ENCODE peak calls at places on chromosomes 5 and 9, in ten cellular contexts. I is lower leg skin; J is H1; A is AG10803; E is fibroblast of pulmonary artery; H is DND-41; Y is epithelial cell of esophagus; L is CD8-positive, alpha-beta T cell; C is tibial nerve; W is fibroblast of lung. N is an unnamed sample.

GRCh38 chr9:96218821-96219614 is 83.0 kb downstream of the HSD17B3 start:
- DNase-seq in I (peak), J (no peak), A (no peak), E (no peak), H (no peak), Y (no peak), L (no peak), C (no peak), W (no peak), N (no peak)

GRCh38 chr9:69004836-69005235 is 9.1 kb downstream of the PRKACG start:
- DNase-seq in I (peak), J (no peak), A (peak), E (no peak), H (no peak), Y (peak), L (no peak), C (no peak), W (no peak), N (no peak)

GRCh38 chr9:4126184-4126865 is 173.5 kb downstream of the GLIS3 start:
- DNase-seq in I (no peak), J (no peak), A (peak), E (peak), H (no peak), Y (peak), L (no peak), C (no peak), W (peak), N (no peak)

GRCh38 chr9:129307227-129307970 is 129.3 kb upstream of the IER5L start:
- DNase-seq in I (peak), J (no peak), A (no peak), E (no peak), H (no peak), Y (peak), L (no peak), C (no peak), W (no peak), N (no peak)

GRCh38 chr9:108756746-108757490 is 98.9 kb downstream of the ACTL7B start:
- DNase-seq in I (no peak), J (no peak), A (no peak), E (no peak), H (no peak), Y (peak), L (no peak), C (no peak), W (no peak), N (no peak)

GRCh38 chr9:36575411-36575882 is 2.8 kb downstream of the MELK start:
- DNase-seq in I (no peak), J (no peak), A (peak), E (peak), H (no peak), Y (peak), L (no peak), C (no peak), W (peak), N (no peak)

GRCh38 chr5:135891280-135891679 is 4.4 kb downstream of the IL9 start:
- DNase-seq in I (no peak), J (no peak), A (no peak), E (peak), H (no peak), Y (no peak), L (no peak), C (no peak), W (peak), N (no peak)

GRCh38 chr5:98907951-98908350 is 20.9 kb downstream of the CHD1 start:
- DNase-seq in I (no peak), J (no peak), A (no peak), E (peak), H (no peak), Y (no peak), L (no peak), C (no peak), W (no peak), N (no peak)

GRCh38 chr5:150780816-150781221 is 2.3 kb downstream of the SMIM3 start:
- DNase-seq in I (no peak), J (no peak), A (peak), E (peak), H (no peak), Y (peak), L (no peak), C (no peak), W (peak), N (no peak)

GRCh38 chr9:72022846-72023245 is 37.6 kb downstream of the C9orf57 start:
- DNase-seq in I (no peak), J (no peak), A (peak), E (peak), H (no peak), Y (peak), L (no peak), C (no peak), W (peak), N (no peak)

GRCh38 chr5:149224282-149224681 is 47.4 kb upstream of the AFAP1L1 start:
- DNase-seq in I (no peak), J (no peak), A (no peak), E (no peak), H (no peak), Y (no peak), L (no peak), C (no peak), W (no peak), N (no peak)

GRCh38 chr5:25418319-25418859 is 773.6 kb upstream of the CDH10 start:
- DNase-seq in I (no peak), J (no peak), A (no peak), E (no peak), H (no peak), Y (no peak), L (no peak), C (no peak), W (no peak), N (no peak)

GRCh38 chr9:105067895-105068580 is 140.1 kb upstream of the ABCA1 start:
- DNase-seq in I (peak), J (no peak), A (peak), E (peak), H (no peak), Y (peak), L (no peak), C (no peak), W (peak), N (no peak)

GRCh38 chr9:114037961-114038723 is 40.0 kb downstream of the AMBP start:
- DNase-seq in I (peak), J (peak), A (no peak), E (no peak), H (no peak), Y (no peak), L (no peak), C (no peak), W (no peak), N (no peak)

GRCh38 chr9:97880336-97880735 is 27.3 kb downstream of the FOXE1 start:
- DNase-seq in I (no peak), J (no peak), A (no peak), E (peak), H (no peak), Y (no peak), L (no peak), C (no peak), W (peak), N (no peak)

GRCh38 chr5:143161893-143162520 is 241.5 kb downstream of the NR3C1 start:
- DNase-seq in I (peak), J (no peak), A (peak), E (peak), H (no peak), Y (peak), L (no peak), C (no peak), W (peak), N (no peak)

GRCh38 chr5:42811591-42812392 is at the start of gene SELENOP:
- DNase-seq in I (peak), J (peak), A (peak), E (peak), H (no peak), Y (no peak), L (no peak), C (peak), W (peak), N (no peak)

GRCh38 chr9:36721846-36722588 is 149.3 kb downstream of the MELK start:
- DNase-seq in I (peak), J (no peak), A (no peak), E (peak), H (no peak), Y (peak), L (no peak), C (peak), W (no peak), N (no peak)

GRCh38 chr5:67061511-67061910 is 135.1 kb downstream of the CD180 start:
- DNase-seq in I (no peak), J (no peak), A (no peak), E (no peak), H (no peak), Y (peak), L (no peak), C (no peak), W (no peak), N (no peak)

GRCh38 chr5:88683506-88684135 is 199.4 kb downstream of the MEF2C start:
- DNase-seq in I (no peak), J (no peak), A (no peak), E (no peak), H (no peak), Y (no peak), L (peak), C (no peak), W (no peak), N (no peak)

GRCh38 chr5:86679949-86680348 is 62.2 kb downstream of the COX7C start:
- DNase-seq in I (no peak), J (no peak), A (no peak), E (no peak), H (no peak), Y (no peak), L (no peak), C (no peak), W (no peak), N (no peak)

GRCh38 chr5:91312698-91313097 is 70.4 kb downstream of the ARRDC3 start:
- DNase-seq in I (no peak), J (no peak), A (peak), E (peak), H (no peak), Y (no peak), L (no peak), C (no peak), W (no peak), N (no peak)

GRCh38 chr5:168946363-168946762 is 354.6 kb downstream of the SLIT3 start:
- DNase-seq in I (no peak), J (peak), A (no peak), E (peak), H (peak), Y (no peak), L (no peak), C (no peak), W (no peak), N (no peak)

GRCh38 chr9:109510506-109510905 is 12.4 kb upstream of the PTPN3 start:
- DNase-seq in I (no peak), J (no peak), A (no peak), E (peak), H (no peak), Y (peak), L (no peak), C (no peak), W (no peak), N (no peak)

GRCh38 chr9:91334053-91334452 is 27.7 kb downstream of the AUH start:
- DNase-seq in I (no peak), J (no peak), A (peak), E (no peak), H (no peak), Y (peak), L (no peak), C (no peak), W (no peak), N (no peak)

GRCh38 chr5:171092194-171092593 is 216.9 kb upstream of the TLX3 start:
- DNase-seq in I (no peak), J (no peak), A (peak), E (peak), H (no peak), Y (peak), L (no peak), C (no peak), W (peak), N (no peak)

GRCh38 chr5:172090976-172091547 is 84.6 kb upstream of the FBXW11 start:
- DNase-seq in I (peak), J (no peak), A (no peak), E (no peak), H (no peak), Y (peak), L (no peak), C (no peak), W (no peak), N (no peak)

GRCh38 chr5:93800988-93801811 is 59.8 kb upstream of the POU5F2 start:
- DNase-seq in I (no peak), J (no peak), A (peak), E (peak), H (peak), Y (peak), L (no peak), C (no peak), W (peak), N (peak)

GRCh38 chr5:43839218-43839617 is 236.2 kb downstream of the NNT start:
- DNase-seq in I (no peak), J (no peak), A (peak), E (peak), H (no peak), Y (peak), L (no peak), C (no peak), W (peak), N (no peak)

GRCh38 chr5:128869970-128870747 is 95.1 kb upstream of the SLC27A6 start:
- DNase-seq in I (no peak), J (peak), A (no peak), E (no peak), H (no peak), Y (no peak), L (no peak), C (no peak), W (no peak), N (no peak)

GRCh38 chr5:136086776-136087566 is 45.7 kb upstream of the SMAD5 start:
- DNase-seq in I (no peak), J (no peak), A (no peak), E (no peak), H (no peak), Y (no peak), L (no peak), C (no peak), W (no peak), N (no peak)

GRCh38 chr5:167643616-167644015 is 647.8 kb upstream of the WWC1 start:
- DNase-seq in I (no peak), J (no peak), A (peak), E (peak), H (no peak), Y (peak), L (no peak), C (no peak), W (peak), N (no peak)

GRCh38 chr9:26193237-26193636 is 515.0 kb upstream of the TUSC1 start:
- DNase-seq in I (no peak), J (no peak), A (no peak), E (no peak), H (no peak), Y (no peak), L (no peak), C (no peak), W (no peak), N (no peak)

GRCh38 chr9:127209220-127209619 is 55.4 kb upstream of the GARNL3 start:
- DNase-seq in I (no peak), J (no peak), A (no peak), E (no peak), H (no peak), Y (no peak), L (no peak), C (no peak), W (no peak), N (no peak)

GRCh38 chr5:15646351-15646750 is 146.4 kb downstream of the FBXL7 start:
- DNase-seq in I (no peak), J (no peak), A (peak), E (no peak), H (no peak), Y (no peak), L (no peak), C (no peak), W (no peak), N (no peak)

DNA sequence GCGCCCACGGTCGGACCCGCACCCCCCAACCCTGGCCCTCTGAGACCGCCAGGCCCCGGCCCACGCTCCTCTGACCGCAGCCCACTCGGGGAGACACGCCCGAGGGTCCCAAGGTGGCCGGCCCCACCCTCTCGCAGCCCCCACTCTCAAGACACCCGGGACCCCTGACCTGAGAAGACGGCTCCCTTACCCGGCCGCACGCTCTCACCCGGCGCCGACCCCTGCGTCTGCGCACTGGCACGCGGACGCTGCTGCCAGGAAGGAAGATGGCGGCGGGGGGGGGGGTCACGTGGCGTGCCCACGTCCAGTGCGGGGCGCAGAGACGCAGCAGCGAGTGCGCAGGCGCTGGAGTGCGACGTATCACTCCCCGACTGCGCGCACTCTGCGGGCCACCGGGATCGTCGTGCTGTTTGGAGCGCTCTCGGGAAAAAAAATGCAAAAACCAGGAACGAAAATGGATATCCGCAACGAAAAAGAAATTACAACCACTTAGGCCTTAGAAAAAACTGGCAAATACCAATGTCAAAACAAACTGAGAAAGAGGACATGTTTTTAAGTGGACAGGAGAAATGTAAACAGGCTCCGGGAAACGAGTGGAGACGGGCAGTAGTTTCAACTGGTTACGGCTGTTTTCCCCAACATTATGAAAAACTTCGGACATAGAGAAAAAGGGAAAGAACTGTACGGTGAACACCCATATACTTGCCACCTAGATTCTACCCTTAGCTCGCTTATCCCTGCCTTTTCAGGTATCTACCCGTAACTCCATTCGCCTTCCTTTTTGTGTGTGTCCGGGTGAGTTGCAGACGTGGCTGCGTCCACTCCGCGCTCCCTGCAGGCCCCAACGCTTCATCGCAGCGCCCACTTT is at the start of gene MRPL36:
- DNase-seq in I (peak), J (peak), A (peak), E (peak), H (peak), Y (peak), L (peak), C (peak), W (peak), N (peak)
- TF ChIP-seq CTCF in I (no peak), J (no peak), A (no peak), E (no peak), H (no peak), Y (no peak), L (no peak), C (no peak), W (no peak), N (no peak)

DNA sequence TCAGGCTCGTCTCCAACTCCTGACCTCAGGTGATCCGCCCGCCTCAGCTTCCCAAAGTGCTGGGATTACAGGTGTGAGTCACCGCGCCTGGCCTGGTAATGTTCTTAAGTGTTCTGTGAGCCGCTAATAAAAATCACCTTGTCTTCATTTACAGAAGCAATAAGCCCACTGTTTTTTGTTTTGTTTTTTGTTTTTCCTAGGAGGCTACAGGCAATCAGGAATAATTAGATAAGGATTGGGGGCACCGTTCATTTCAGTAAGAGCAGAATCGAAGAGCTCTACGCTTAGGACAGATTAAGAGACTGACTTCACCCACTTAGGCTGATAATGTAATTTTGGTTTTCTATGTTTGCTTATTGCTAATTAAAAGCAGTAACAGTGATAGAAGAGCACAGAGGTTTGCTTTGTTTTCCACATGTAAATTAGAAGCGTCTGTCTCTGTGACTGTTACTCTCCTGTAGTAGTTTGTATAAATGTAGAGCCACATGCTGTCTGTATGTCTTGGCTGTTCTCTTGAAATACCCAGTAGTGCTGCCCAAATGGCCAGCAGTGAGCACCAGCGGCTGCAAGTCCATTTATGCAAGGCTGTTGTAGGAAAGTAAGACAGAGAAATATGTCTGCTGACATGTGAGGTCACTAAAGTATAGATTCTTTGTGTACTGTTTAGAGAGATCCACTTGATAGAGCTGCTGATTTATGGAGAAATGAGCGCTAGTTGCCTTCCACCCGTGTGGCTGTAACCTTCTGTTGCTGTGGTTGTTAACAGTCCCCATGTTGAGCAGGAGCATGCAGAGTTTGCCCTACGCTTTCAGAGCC is 30.5 kb downstream of the TRIO start:
- DNase-seq in I (no peak), J (no peak), A (peak), E (no peak), H (no peak), Y (peak), L (no peak), C (no peak), W (peak), N (no peak)
- H3K4me3 ChIP-seq in I (no peak), J (no peak), A (no peak), E (no peak), H (no peak), Y (no peak), L (no peak), C (no peak), W (no peak), N (peak)

DNA sequence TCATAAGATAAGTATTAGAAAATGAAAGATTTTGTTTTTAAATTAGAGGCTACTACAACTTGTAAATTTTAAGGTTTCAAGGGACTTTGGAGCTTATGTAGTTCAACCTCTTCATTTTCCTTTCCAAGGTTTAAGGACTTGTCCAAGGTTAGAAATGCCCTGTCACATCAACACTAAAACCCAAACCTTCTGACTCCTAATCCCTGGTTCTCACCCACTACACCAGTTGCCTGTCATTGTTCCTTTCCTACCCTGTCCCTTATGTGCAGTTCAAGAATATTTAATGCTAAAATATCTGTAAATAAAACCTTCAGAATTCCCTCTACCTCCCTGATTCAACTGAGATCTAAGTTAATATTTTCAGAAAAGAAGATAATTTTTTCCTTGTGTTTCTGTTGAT is 206.4 kb downstream of the NFIB start:
- DNase-seq in I (no peak), J (no peak), A (no peak), E (no peak), H (no peak), Y (no peak), L (no peak), C (no peak), W (no peak), N (no peak)
- TF ChIP-seq CTCF in I (no peak), J (no peak), A (no peak), E (no peak), H (no peak), Y (no peak), L (no peak), C (no peak), W (no peak), N (no peak)

GRCh38 chr9:133119039-133119438 is 2.0 kb downstream of the RALGDS start:
- DNase-seq in I (no peak), J (no peak), A (no peak), E (no peak), H (no peak), Y (no peak), L (no peak), C (no peak), W (no peak), N (no peak)
- H3K4me3 ChIP-seq in I (peak), J (no peak), A (peak), E (peak), H (no peak), Y (no peak), L (no peak), C (no peak), W (no peak), N (no peak)

DNA sequence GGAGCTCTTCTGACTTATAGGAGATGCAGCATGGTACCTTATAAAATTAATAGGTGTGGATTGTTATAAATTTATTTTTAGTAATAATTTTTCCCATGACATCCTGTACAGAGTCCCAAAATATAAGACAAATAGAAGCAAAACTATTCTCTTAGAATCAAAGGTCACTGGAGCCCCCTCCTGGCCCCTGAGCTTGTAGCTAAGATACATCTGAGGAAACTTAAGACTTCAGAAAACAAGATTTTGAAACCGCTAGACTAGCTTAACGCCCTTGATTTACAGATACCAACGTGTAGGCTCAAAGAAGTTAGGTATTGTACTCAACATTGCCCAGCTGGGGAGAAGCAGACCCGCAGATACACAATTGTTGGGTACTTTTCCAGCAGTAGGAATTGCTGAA is 45.7 kb upstream of the KCNN2 start:
- DNase-seq in I (no peak), J (no peak), A (no peak), E (no peak), H (no peak), Y (no peak), L (no peak), C (no peak), W (peak), N (no peak)
- TF ChIP-seq CTCF in I (no peak), J (peak), A (no peak), E (no peak), H (peak), Y (no peak), L (no peak), C (no peak), W (no peak), N (no peak)

N was measured in GM12864.